ENCODE peak calls at places on chromosomes 4 and X, in nine cellular contexts. O is OCI-LY7; N is fibroblast of lung; R is endothelial cell of umbilical vein; W is psoas muscle; L is CD8-positive, alpha-beta T cell; A is astrocyte; D is mammary epithelial cell; Z is tibial artery. P is an unnamed sample.

GRCh38 chr4:10456270-10457254 is 664 bp downstream of the ZNF518B start:
- DNase-seq in O (peak), N (peak), R (peak), W (peak), L (peak), A (peak), D (peak), Z (peak), P (no peak)

GRCh38 chrX:40172169-40172979 is 74.6 kb upstream of the BCOR start:
- DNase-seq in O (peak), N (peak), R (peak), W (peak), L (no peak), A (peak), D (peak), Z (peak), P (no peak)

GRCh38 chr4:99058228-99058627 is 30.4 kb downstream of the ADH5 start:
- DNase-seq in O (no peak), N (no peak), R (no peak), W (no peak), L (no peak), A (no peak), D (no peak), Z (no peak), P (no peak)

GRCh38 chr4:46270986-46271596 is 118.8 kb downstream of the GABRA2 start:
- DNase-seq in O (peak), N (peak), R (no peak), W (no peak), L (no peak), A (peak), D (peak), Z (no peak), P (no peak)

GRCh38 chr4:19293080-19293479 is 958.6 kb upstream of the SLIT2 start:
- DNase-seq in O (no peak), N (no peak), R (no peak), W (no peak), L (no peak), A (no peak), D (no peak), Z (no peak), P (no peak)

GRCh38 chrX:65551086-65551485 is 16.5 kb upstream of the LAS1L start:
- DNase-seq in O (no peak), N (no peak), R (no peak), W (no peak), L (no peak), A (no peak), D (no peak), Z (no peak), P (no peak)

GRCh38 chrX:106050054-106050453 is 11.5 kb upstream of the SERPINA7 start:
- DNase-seq in O (no peak), N (no peak), R (no peak), W (no peak), L (no peak), A (no peak), D (no peak), Z (no peak), P (no peak)

GRCh38 chr4:72993876-72994275 is 75.6 kb downstream of the COX18 start:
- DNase-seq in O (no peak), N (no peak), R (no peak), W (no peak), L (no peak), A (no peak), D (no peak), Z (no peak), P (no peak)

GRCh38 chrX:32408389-32408788 is 803.0 kb downstream of the DMD start:
- DNase-seq in O (peak), N (no peak), R (no peak), W (no peak), L (no peak), A (no peak), D (no peak), Z (no peak), P (no peak)

GRCh38 chr4:3221996-3222395 is 27.0 kb upstream of the MSANTD1 start:
- DNase-seq in O (no peak), N (no peak), R (no peak), W (peak), L (no peak), A (no peak), D (no peak), Z (no peak), P (no peak)

GRCh38 chr4:182745268-182745667 is 171.9 kb downstream of the DCTD start:
- DNase-seq in O (no peak), N (no peak), R (peak), W (no peak), L (no peak), A (no peak), D (peak), Z (no peak), P (no peak)

GRCh38 chr4:150569384-150569987 is 12.5 kb upstream of the MAB21L2 start:
- DNase-seq in O (no peak), N (peak), R (no peak), W (no peak), L (no peak), A (peak), D (peak), Z (no peak), P (no peak)

GRCh38 chr4:2800691-2801596 is 8.1 kb downstream of the SH3BP2 start:
- DNase-seq in O (no peak), N (peak), R (peak), W (peak), L (no peak), A (peak), D (no peak), Z (peak), P (no peak)

GRCh38 chrX:44945736-44946135 is 72.7 kb downstream of the KDM6A start:
- DNase-seq in O (peak), N (no peak), R (no peak), W (no peak), L (no peak), A (no peak), D (no peak), Z (no peak), P (no peak)

GRCh38 chrX:23944234-23944633 is 36.4 kb downstream of the CXorf58 start:
- DNase-seq in O (no peak), N (no peak), R (no peak), W (no peak), L (no peak), A (no peak), D (no peak), Z (no peak), P (no peak)

GRCh38 chrX:129875669-129876068 is 30.3 kb upstream of the UTP14A start:
- DNase-seq in O (no peak), N (peak), R (no peak), W (no peak), L (no peak), A (peak), D (peak), Z (no peak), P (peak)

GRCh38 chr4:153365003-153365402 is 20.5 kb downstream of the MND1 start:
- DNase-seq in O (no peak), N (no peak), R (no peak), W (no peak), L (no peak), A (no peak), D (no peak), Z (no peak), P (no peak)

GRCh38 chr4:110211007-110211769 is 12.8 kb upstream of the ELOVL6 start:
- DNase-seq in O (peak), N (peak), R (peak), W (no peak), L (peak), A (peak), D (peak), Z (no peak), P (no peak)

DNA sequence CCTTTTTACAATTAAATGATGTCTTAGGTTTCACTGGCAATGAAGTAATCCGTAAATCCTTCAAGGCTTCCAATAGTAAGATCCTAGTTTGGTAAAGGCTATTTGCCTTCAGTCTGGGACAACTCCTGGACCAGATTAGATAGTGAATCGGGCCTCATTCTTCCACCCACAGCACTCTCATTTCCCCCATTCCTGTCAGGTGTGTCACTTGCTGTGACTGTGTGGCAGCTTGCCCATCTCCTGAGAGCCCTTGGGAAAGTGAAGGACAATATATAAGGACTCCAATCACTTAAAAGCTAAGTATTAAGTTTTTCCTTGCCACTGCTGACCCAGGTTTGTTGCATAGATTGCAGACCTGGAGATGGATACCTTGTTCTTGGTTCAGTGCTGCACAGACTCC is 3.3 kb upstream of the GASK1B start:
- DNase-seq in O (no peak), N (peak), R (peak), W (no peak), L (no peak), A (peak), D (peak), Z (no peak), P (no peak)
- H3K27ac ChIP-seq in O (no peak), N (no peak), R (no peak), W (no peak), L (no peak), A (no peak), D (no peak), Z (peak), P (no peak)

GRCh38 chr4:124202106-124202505 is 510.4 kb downstream of the ANKRD50 start:
- DNase-seq in O (no peak), N (peak), R (no peak), W (peak), L (no peak), A (no peak), D (no peak), Z (peak), P (no peak)
- TF ChIP-seq CTCF in O (no peak), N (peak), R (no peak), W (no peak), L (no peak), A (no peak), D (peak), Z (peak), P (peak)

DNA sequence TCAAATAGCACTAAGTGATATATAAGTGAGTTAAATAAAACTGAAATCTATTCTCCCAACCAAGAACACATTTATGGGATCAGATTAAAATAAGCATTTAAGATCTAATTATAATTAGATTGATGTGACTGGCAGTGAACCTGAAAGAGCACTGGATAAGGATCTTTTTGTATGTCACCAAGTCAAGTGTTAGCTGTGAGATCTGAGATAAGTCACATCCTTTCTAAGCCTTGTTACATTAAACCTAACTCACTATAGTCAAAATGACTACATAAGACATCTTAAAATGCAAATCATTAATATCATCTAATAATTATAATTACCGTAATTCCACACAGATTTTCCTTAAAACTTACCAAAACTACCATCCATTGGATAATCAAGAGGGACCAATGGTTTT is 1.6 kb downstream of the CCNA2 start:
- DNase-seq in O (no peak), N (no peak), R (no peak), W (no peak), L (no peak), A (no peak), D (no peak), Z (no peak), P (no peak)
- H3K27ac ChIP-seq in O (peak), N (no peak), R (no peak), W (no peak), L (no peak), A (peak), D (no peak), Z (no peak), P (no peak)

GRCh38 chr4:43132010-43132582 is 239.6 kb downstream of the GRXCR1 start:
- DNase-seq in O (peak), N (peak), R (peak), W (peak), L (no peak), A (peak), D (peak), Z (no peak), P (peak)
- TF ChIP-seq CTCF in O (peak), N (peak), R (peak), W (peak), L (peak), A (peak), D (peak), Z (peak), P (peak)

DNA sequence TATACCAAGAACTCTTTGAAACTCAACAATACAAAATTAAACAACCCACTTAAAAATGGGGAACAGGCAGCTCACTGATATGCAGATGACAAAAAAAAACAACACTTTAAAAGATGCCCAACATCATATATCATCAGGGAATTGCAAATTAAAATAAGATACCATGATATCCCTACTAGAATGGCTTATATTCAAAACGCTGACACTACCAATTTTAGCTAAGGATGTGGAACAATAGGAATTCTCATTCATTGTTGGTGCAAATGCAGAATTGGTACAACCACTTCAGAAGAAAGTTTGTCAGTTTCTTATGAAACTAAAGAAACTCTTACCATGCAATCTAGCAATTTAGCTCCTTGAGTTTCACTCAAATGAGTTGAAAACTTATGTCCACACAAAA is 259.0 kb upstream of the HS3ST1 start:
- DNase-seq in O (no peak), N (no peak), R (no peak), W (no peak), L (no peak), A (no peak), D (no peak), Z (no peak), P (no peak)
- H3K27ac ChIP-seq in O (no peak), N (no peak), R (no peak), W (no peak), L (no peak), A (no peak), D (no peak), Z (no peak), P (no peak)

GRCh38 chr4:74311696-74312313 is 3.5 kb downstream of the EPGN start:
- DNase-seq in O (peak), N (peak), R (peak), W (no peak), L (no peak), A (peak), D (peak), Z (no peak), P (peak)
- TF ChIP-seq CTCF in O (peak), N (peak), R (peak), W (peak), L (peak), A (peak), D (peak), Z (peak), P (peak)

GRCh38 chrX:79147477-79147876 is 3.0 kb downstream of the GPR174 start:
- DNase-seq in O (no peak), N (no peak), R (no peak), W (no peak), L (no peak), A (no peak), D (no peak), Z (no peak), P (no peak)

GRCh38 chrX:79146552-79147390 is 2.3 kb downstream of the GPR174 start:
- DNase-seq in O (peak), N (no peak), R (no peak), W (no peak), L (no peak), A (no peak), D (no peak), Z (no peak), P (no peak)
- H3K27ac ChIP-seq in O (peak), N (no peak), R (no peak), W (no peak), L (peak), A (no peak), D (no peak), Z (no peak), P (no peak)

GRCh38 chrX:153885968-153886903 is at the start of gene L1CAM:
- DNase-seq in O (no peak), N (no peak), R (no peak), W (no peak), L (no peak), A (no peak), D (no peak), Z (no peak), P (no peak)

GRCh38 chrX:153882557-153882956 is 3.4 kb downstream of the L1CAM start:
- DNase-seq in O (no peak), N (no peak), R (no peak), W (no peak), L (no peak), A (no peak), D (no peak), Z (no peak), P (no peak)

GRCh38 chrX:153883163-153883843 is 2.7 kb downstream of the L1CAM start:
- DNase-seq in O (no peak), N (no peak), R (no peak), W (no peak), L (no peak), A (no peak), D (no peak), Z (no peak), P (no peak)

GRCh38 chrX:153885208-153885787 is 675 bp downstream of the L1CAM start:
- DNase-seq in O (no peak), N (no peak), R (no peak), W (no peak), L (no peak), A (no peak), D (no peak), Z (no peak), P (no peak)

DNA sequence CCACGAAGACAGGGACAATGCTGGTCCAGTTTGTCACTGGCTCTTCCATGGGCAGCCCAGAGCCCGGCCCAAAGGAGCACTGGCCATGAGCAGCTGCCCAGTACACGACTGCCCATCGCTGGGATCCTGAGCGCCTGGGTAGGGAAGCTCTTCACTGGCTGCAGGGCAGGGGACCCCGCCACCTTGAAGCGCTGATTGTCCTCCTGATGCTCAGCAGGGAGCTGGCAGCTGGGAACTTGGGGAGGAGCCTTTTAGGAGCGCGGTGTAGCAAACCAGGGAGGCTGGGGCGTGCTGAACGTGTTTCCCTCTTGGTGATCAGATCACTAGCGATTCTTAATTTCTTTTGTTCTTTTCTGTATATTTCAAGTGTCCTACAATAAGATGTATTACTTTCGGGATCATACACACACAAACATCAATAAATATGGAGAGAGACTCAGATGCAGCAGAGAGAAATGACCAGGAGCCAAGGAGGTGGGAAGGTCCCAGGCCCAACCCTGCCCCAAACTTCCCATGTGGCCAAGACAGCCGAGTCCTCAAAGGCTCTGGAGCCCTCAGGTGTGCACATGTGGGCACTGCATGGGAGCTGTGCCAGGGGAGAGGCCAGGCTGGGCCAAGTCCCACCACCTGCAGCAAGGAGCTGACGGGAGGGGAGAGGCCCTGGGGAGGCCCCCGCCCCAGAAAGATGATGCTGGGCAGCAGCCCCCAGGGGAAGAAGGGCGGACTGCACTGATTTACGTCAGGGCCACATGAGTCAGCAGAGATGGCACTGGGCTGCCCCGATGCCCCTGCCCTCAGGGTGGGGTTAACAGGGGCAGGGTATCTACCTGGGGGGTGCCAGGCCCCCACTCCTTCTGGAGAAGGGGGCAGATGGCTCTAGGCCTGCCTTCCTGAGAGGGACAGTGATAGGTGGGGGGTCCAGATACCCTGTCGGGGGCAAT is 1.6 kb downstream of the L1CAM start:
- DNase-seq in O (no peak), N (no peak), R (no peak), W (no peak), L (no peak), A (no peak), D (peak), Z (no peak), P (no peak)
- TF ChIP-seq CTCF in O (peak), N (no peak), R (no peak), W (no peak), L (no peak), A (no peak), D (peak), Z (no peak), P (no peak)